ENCODE peak calls at places on chromosomes 7 and 10, in six cellular contexts. S is astrocyte of the spinal cord, Y is A673, W is GM04504, V is NCI-H460, O is substantia nigra. L is an unnamed sample.

GRCh38 chr10:49079499-49079898 is 35.8 kb downstream of the VSTM4 start:
- DNase-seq in S (no peak), Y (no peak), W (no peak), V (no peak), O (no peak), L (no peak)

GRCh38 chr7:832292-832967 is at the start of gene SUN1:
- DNase-seq in S (peak; percentile 81), Y (no peak), W (peak; percentile 53), V (no peak), O (no peak), L (peak; percentile 82)

GRCh38 chr7:149202831-149203231 is 7.5 kb downstream of the ZNF282 start:
- DNase-seq in S (peak; percentile 36), Y (no peak), W (no peak), V (no peak), O (no peak), L (no peak)

GRCh38 chr7:23942032-23942431 is 232.0 kb downstream of the STK31 start:
- DNase-seq in S (no peak), Y (no peak), W (no peak), V (no peak), O (no peak), L (no peak)

GRCh38 chr7:106386958-106387357 is 102.2 kb upstream of the NAMPT start:
- DNase-seq in S (no peak), Y (no peak), W (no peak), V (no peak), O (no peak), L (no peak)

GRCh38 chr10:100528123-100528884 is 1.4 kb downstream of the NDUFB8 start:
- DNase-seq in S (no peak), Y (peak; percentile 27), W (no peak), V (no peak), O (no peak), L (no peak)

GRCh38 chr7:84800846-84801245 is 386.0 kb downstream of the SEMA3D start:
- DNase-seq in S (no peak), Y (no peak), W (no peak), V (no peak), O (no peak), L (no peak)

GRCh38 chr10:114393886-114394285 is 10.4 kb downstream of the AFAP1L2 start:
- DNase-seq in S (no peak), Y (no peak), W (no peak), V (no peak), O (no peak), L (no peak)

GRCh38 chr7:128243273-128243672 is 2.2 kb downstream of the LEP start:
- DNase-seq in S (no peak), Y (no peak), W (no peak), V (no peak), O (no peak), L (no peak)

GRCh38 chr7:123552641-123553040 is 5.0 kb downstream of the NDUFA5 start:
- DNase-seq in S (no peak), Y (no peak), W (no peak), V (no peak), O (no peak), L (no peak)

GRCh38 chr10:86899670-86900276 is 57.6 kb downstream of the MMRN2 start:
- DNase-seq in S (peak; percentile 77), Y (peak; percentile 83), W (peak; percentile 40), V (peak; percentile 53), O (peak; percentile 25), L (no peak)

GRCh38 chr10:3445688-3446087 is 273.1 kb upstream of the PITRM1 start:
- DNase-seq in S (no peak), Y (no peak), W (no peak), V (no peak), O (no peak), L (no peak)

GRCh38 chr10:43254199-43254730 is 12.6 kb downstream of the RASGEF1A start:
- DNase-seq in S (no peak), Y (no peak), W (no peak), V (no peak), O (no peak), L (no peak)

GRCh38 chr7:143145-143751 is 49.1 kb upstream of the FAM20C start:
- DNase-seq in S (no peak), Y (no peak), W (no peak), V (no peak), O (no peak), L (no peak)

GRCh38 chr7:96187735-96188622 is 133.9 kb downstream of the SLC25A13 start:
- DNase-seq in S (no peak), Y (peak; percentile 23), W (no peak), V (no peak), O (no peak), L (no peak)

GRCh38 chr10:546971-547590 is 142.4 kb downstream of the DIP2C start:
- DNase-seq in S (peak; percentile 12), Y (peak; percentile 52), W (no peak), V (no peak), O (no peak), L (no peak)

GRCh38 chr7:100604078-100604975 is 2.2 kb downstream of the PCOLCE start:
- DNase-seq in S (peak; percentile 84), Y (peak; percentile 64), W (no peak), V (peak; percentile 55), O (no peak), L (peak; percentile 84)